ENCODE peak calls at places on chromosomes 12 and 14, in four cellular contexts. V, X, H and R are unnamed samples.

GRCh38 chr12:55847603-55848329 is 5.0 kb upstream of the MMP19 start:
- DNase-seq in V (peak; percentile 70), X (peak; percentile 68), H (no peak), R (no peak)

GRCh38 chr14:69756298-69756697 is 10.6 kb upstream of the SRSF5 start:
- DNase-seq in V (no peak), X (no peak), H (no peak), R (no peak)

GRCh38 chr12:103882861-103883596 is 42.0 kb upstream of the NT5DC3 start:
- DNase-seq in V (no peak), X (peak; percentile 32), H (no peak), R (no peak)

GRCh38 chr14:91249841-91250616 is 5.5 kb upstream of the GPR68 start:
- DNase-seq in V (peak; percentile 62), X (peak; percentile 84), H (peak; percentile 90), R (peak; percentile 64)

GRCh38 chr12:64678835-64679234 is 68.5 kb downstream of the RASSF3 start:
- DNase-seq in V (no peak), X (no peak), H (no peak), R (no peak)

GRCh38 chr14:67618617-67619063 is 1.1 kb upstream of the ARG2 start:
- DNase-seq in V (peak; percentile 48), X (peak; percentile 6), H (no peak), R (peak; percentile 34)

GRCh38 chr14:101195309-101195724 is 291.8 kb upstream of the RTL1 start:
- DNase-seq in V (no peak), X (no peak), H (no peak), R (no peak)

GRCh38 chr12:96198970-96199369 is 4.8 kb downstream of the ELK3 start:
- DNase-seq in V (no peak), X (no peak), H (no peak), R (no peak)

GRCh38 chr12:52019123-52019770 is 12.5 kb downstream of the TAMALIN start:
- DNase-seq in V (no peak), X (no peak), H (no peak), R (no peak)

GRCh38 chr14:22651586-22651985 is 7.4 kb upstream of the OR6J1 start:
- DNase-seq in V (no peak), X (no peak), H (no peak), R (no peak)

GRCh38 chr14:92408186-92408585 is 85.2 kb downstream of the SLC24A4 start:
- DNase-seq in V (no peak), X (no peak), H (no peak), R (no peak)

GRCh38 chr12:73057428-73057827 is 785.3 kb downstream of the TRHDE start:
- DNase-seq in V (no peak), X (no peak), H (no peak), R (no peak)

GRCh38 chr14:69231486-69231885 is 28.5 kb upstream of the GALNT16 start:
- DNase-seq in V (no peak), X (no peak), H (no peak), R (no peak)

GRCh38 chr12:75457191-75457590 is 23.4 kb upstream of the GLIPR1 start:
- DNase-seq in V (no peak), X (no peak), H (no peak), R (no peak)

GRCh38 chr12:31518680-31519227 is 72.2 kb downstream of the DENND5B start:
- DNase-seq in V (no peak), X (no peak), H (no peak), R (no peak)

GRCh38 chr12:52526511-52526951 is 6.3 kb upstream of the KRT5 start:
- DNase-seq in V (no peak), X (no peak), H (no peak), R (no peak)

GRCh38 chr12:48678561-48679185 is 3.4 kb downstream of the KANSL2 start:
- DNase-seq in V (no peak), X (peak; percentile 26), H (no peak), R (no peak)

GRCh38 chr12:71639341-71639760 is 24.3 kb downstream of the ZFC3H1 start:
- DNase-seq in V (no peak), X (no peak), H (no peak), R (no peak)

GRCh38 chr14:28656704-28657255 is 109.8 kb upstream of the FOXG1 start:
- DNase-seq in V (no peak), X (no peak), H (no peak), R (no peak)

GRCh38 chr12:68086019-68086603 is 73.4 kb downstream of the IFNG start:
- DNase-seq in V (no peak), X (no peak), H (no peak), R (no peak)

GRCh38 chr14:88363624-88364023 is 21.8 kb upstream of the SPATA7 start:
- DNase-seq in V (no peak), X (no peak), H (no peak), R (no peak)

GRCh38 chr12:12523229-12523628 is 39.4 kb downstream of the DUSP16 start:
- DNase-seq in V (no peak), X (no peak), H (no peak), R (no peak)

GRCh38 chr14:56590535-56590951 is 10.9 kb downstream of the TMEM260 start:
- DNase-seq in V (no peak), X (no peak), H (no peak), R (no peak)

GRCh38 chr12:48972213-48973021 is 882 bp upstream of the WNT10B start:
- DNase-seq in V (no peak), X (peak; percentile 43), H (no peak), R (no peak)

GRCh38 chr14:60356921-60357550 is 108.0 kb downstream of the PPM1A start:
- DNase-seq in V (no peak), X (no peak), H (no peak), R (no peak)

GRCh38 chr12:75553865-75554555 is 42.6 kb upstream of the KRR1 start:
- DNase-seq in V (no peak), X (no peak), H (no peak), R (no peak)

GRCh38 chr12:83322816-83323215 is 636.1 kb downstream of the TMTC2 start:
- DNase-seq in V (no peak), X (no peak), H (no peak), R (no peak)

GRCh38 chr12:122051231-122051876 is 27.2 kb upstream of the MLXIP start:
- DNase-seq in V (no peak), X (no peak), H (no peak), R (no peak)

GRCh38 chr12:57591567-57592325 is 754 bp downstream of the PIP4K2C start:
- DNase-seq in V (peak; percentile 48), X (peak; percentile 4), H (no peak), R (no peak)

GRCh38 chr12:115691123-115691522 is 586.4 kb downstream of the MED13L start:
- DNase-seq in V (no peak), X (no peak), H (no peak), R (no peak)

GRCh38 chr12:78229491-78230209 is 399.0 kb downstream of the NAV3 start:
- DNase-seq in V (peak; percentile 16), X (peak; percentile 34), H (peak; percentile 21), R (peak; percentile 2)

GRCh38 chr12:95633049-95633545 is 81.8 kb upstream of the USP44 start:
- DNase-seq in V (no peak), X (peak; percentile 9), H (no peak), R (no peak)

GRCh38 chr12:51406859-51407258 is 15.7 kb upstream of the GALNT6 start:
- DNase-seq in V (no peak), X (no peak), H (no peak), R (no peak)

GRCh38 chr12:58313091-58313855 is 371.9 kb downstream of the ATP23 start:
- DNase-seq in V (no peak), X (no peak), H (no peak), R (no peak)

GRCh38 chr12:95070378-95070777 is 3.0 kb downstream of the NR2C1 start:
- DNase-seq in V (no peak), X (no peak), H (no peak), R (no peak)

DNA sequence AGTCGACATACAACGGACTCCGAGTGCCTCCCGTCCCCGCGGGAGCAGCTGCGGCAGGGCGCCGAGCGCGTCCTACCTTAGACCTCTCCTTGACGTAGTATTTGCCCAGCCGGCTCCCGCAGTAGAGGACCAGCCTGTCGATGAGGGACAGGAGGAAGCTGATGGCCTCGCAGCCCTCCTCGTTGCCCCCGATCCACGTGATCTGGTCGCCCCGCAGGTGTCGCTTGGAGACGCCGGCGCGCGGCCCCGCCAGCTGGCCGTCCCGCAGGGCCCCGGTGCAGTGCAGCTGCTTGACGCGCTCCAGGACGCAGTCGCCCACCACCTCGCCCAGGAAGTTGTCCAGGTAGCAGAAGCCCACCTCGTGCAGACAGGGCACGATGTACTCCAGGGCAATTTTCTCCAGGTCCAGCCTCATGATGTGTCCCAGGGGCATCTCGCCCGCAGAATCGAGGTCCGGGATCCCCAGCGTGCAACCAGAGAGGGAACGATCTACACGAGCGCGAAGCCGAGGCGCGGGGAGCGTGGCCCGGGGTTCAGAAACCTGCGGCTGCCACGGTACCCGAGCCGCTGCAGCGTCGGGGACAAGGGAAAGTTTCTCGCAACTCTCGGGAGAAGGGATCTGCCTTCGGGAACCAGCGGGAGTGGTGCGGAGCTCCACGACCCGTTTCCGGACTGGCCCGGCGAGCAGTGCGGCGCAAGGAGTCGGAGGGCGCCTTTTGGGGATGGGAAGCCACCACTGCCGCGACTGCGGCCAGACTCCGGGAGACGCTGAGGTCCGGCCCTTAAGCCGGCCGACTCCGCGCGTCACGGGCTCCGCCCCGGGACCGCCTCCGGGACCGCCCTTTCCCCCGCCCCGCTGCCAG is at the start of gene EGLN3:
- DNase-seq in V (peak; percentile 87), X (peak; percentile 51), H (no peak), R (peak; percentile 72)
- TF ChIP-seq SPI1 in V (no peak), X (no peak), H (no peak), R (no peak)

GRCh38 chr14:75049731-75050201 is 1.5 kb downstream of the MLH3 start:
- DNase-seq in V (no peak), X (no peak), H (no peak), R (no peak)
- TF ChIP-seq POLR2AphosphoS5 in V (no peak), X (no peak), H (no peak), R (no peak)

GRCh38 chr12:108597559-108598471 is at the start of gene TMEM119:
- DNase-seq in V (peak; percentile 42), X (no peak), H (no peak), R (no peak)
- TF ChIP-seq SPI1 in V (peak; percentile 55), X (peak; percentile 53), H (peak; percentile 52), R (peak; percentile 51)

GRCh38 chr12:92047058-92047826 is 98.4 kb downstream of the BTG1 start:
- DNase-seq in V (no peak), X (no peak), H (no peak), R (no peak)
- TF ChIP-seq POLR2AphosphoS5 in V (no peak), X (no peak), H (no peak), R (no peak)

DNA sequence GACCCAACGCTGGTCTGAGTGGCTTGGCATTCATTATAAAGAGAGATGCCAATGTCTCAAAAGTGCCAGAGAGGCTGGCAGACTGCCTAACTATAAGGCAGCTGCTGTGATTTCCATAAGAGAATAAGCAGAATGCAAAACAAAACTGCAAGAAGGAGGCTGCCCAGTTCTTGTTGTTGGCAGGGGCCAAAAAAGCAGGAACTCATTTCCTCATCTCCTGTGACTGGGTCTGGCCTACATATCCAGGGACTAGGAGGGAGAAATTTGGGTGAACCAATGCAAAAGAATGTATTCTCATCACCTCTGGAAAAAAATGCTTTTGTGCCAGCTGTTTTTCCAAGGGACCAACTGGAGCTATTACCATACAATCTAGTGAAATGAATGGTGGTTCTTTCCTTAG is 13.6 kb upstream of the HOXC13 start:
- DNase-seq in V (no peak), X (no peak), H (no peak), R (no peak)
- TF ChIP-seq SPI1 in V (no peak), X (no peak), H (no peak), R (no peak)

DNA sequence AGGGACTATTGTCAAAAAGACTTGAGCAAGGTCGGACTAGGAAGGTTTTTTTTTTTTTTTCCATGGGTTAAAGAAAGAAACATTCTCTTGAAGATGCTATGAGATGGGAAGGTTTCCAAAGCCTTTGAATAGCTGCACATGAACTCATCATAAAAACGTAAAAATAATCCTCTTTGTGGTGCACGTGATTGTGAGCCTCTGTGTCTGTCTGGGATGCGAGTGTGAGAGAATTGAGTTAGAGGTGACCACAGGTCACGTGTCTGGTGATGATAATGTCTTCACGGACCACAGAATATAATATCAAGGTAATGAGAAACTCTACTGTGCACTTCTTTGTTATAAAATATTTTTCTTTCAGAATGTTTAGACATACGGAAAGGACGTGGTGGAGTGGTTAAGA is 24.3 kb upstream of the ADGRD1 start:
- DNase-seq in V (no peak), X (no peak), H (no peak), R (no peak)
- TF ChIP-seq POLR2AphosphoS5 in V (no peak), X (no peak), H (no peak), R (no peak)